ENCODE peak calls at places on chromosomes 11 and 22, in five cellular contexts. U is GM12878, O is HepG2, Q is A549, A is H1. K is an unnamed sample.

GRCh38 chr22:41910599-41911291 is 4.1 kb downstream of the SHISA8 start:
- DNase-seq in U (no peak), O (no peak), Q (no peak), A (no peak), K (no peak)

GRCh38 chr11:77171885-77172665 is 44.0 kb downstream of the MYO7A start:
- DNase-seq in U (no peak), O (peak), Q (no peak), A (peak), K (peak)

GRCh38 chr11:59769086-59769485 is 13.9 kb downstream of the STX3 start:
- DNase-seq in U (no peak), O (no peak), Q (no peak), A (no peak), K (no peak)

GRCh38 chr11:69157156-69157821 is 1.6 kb downstream of the SMIM38 start:
- DNase-seq in U (no peak), O (peak), Q (no peak), A (no peak), K (peak)

GRCh38 chr22:35397095-35397904 is 2.6 kb upstream of the MCM5 start:
- DNase-seq in U (no peak), O (peak), Q (no peak), A (no peak), K (no peak)

GRCh38 chr11:17277024-17277584 is 565 bp downstream of the NUCB2 start:
- DNase-seq in U (no peak), O (no peak), Q (peak), A (no peak), K (peak)

GRCh38 chr11:4559527-4560440 is 14.8 kb downstream of the OR52M1 start:
- DNase-seq in U (no peak), O (no peak), Q (no peak), A (no peak), K (no peak)

GRCh38 chr11:120660024-120660565 is 148.5 kb downstream of the GRIK4 start:
- DNase-seq in U (no peak), O (peak), Q (peak), A (peak), K (peak)

GRCh38 chr11:126547161-126547560 is 191.7 kb downstream of the ST3GAL4 start:
- DNase-seq in U (no peak), O (no peak), Q (no peak), A (no peak), K (no peak)

GRCh38 chr22:49015993-49016908 is 811.4 kb downstream of the BRD1 start:
- DNase-seq in U (no peak), O (peak), Q (no peak), A (peak), K (no peak)

GRCh38 chr22:20607157-20607907 is 99.9 kb downstream of the MED15 start:
- DNase-seq in U (no peak), O (no peak), Q (no peak), A (peak), K (no peak)

GRCh38 chr11:128518493-128519207 is 68.7 kb downstream of the ETS1 start:
- DNase-seq in U (no peak), O (no peak), Q (no peak), A (no peak), K (no peak)

GRCh38 chr11:107707807-107708206 is 4.0 kb downstream of the SLN start:
- DNase-seq in U (no peak), O (no peak), Q (no peak), A (no peak), K (no peak)

GRCh38 chr11:16097543-16097942 is 258.8 kb downstream of the SOX6 start:
- DNase-seq in U (no peak), O (no peak), Q (no peak), A (no peak), K (no peak)

GRCh38 chr11:31810779-31811647 is at the start of gene PAX6:
- DNase-seq in U (peak), O (peak), Q (peak), A (peak), K (peak)

GRCh38 chr22:34669001-34669400 is 397.0 kb upstream of the ISX start:
- DNase-seq in U (no peak), O (no peak), Q (no peak), A (no peak), K (no peak)

GRCh38 chr11:34030386-34030785 is 21.1 kb upstream of the CAPRIN1 start:
- DNase-seq in U (no peak), O (no peak), Q (no peak), A (no peak), K (no peak)

GRCh38 chr11:130070829-130071205 is 1.1 kb downstream of the APLP2 start:
- DNase-seq in U (no peak), O (no peak), Q (peak), A (no peak), K (no peak)

GRCh38 chr11:64356498-64357411 is 2.2 kb upstream of the RPS6KA4 start:
- DNase-seq in U (no peak), O (peak), Q (peak), A (peak), K (peak)

GRCh38 chr11:93542753-93543246 is 391 bp downstream of the SMCO4 start:
- DNase-seq in U (no peak), O (no peak), Q (no peak), A (peak), K (no peak)

GRCh38 chr11:103338621-103339484 is 229.6 kb downstream of the DYNC2H1 start:
- DNase-seq in U (no peak), O (no peak), Q (no peak), A (peak), K (no peak)

GRCh38 chr11:15943418-15944197 is 412.7 kb downstream of the SOX6 start:
- DNase-seq in U (no peak), O (no peak), Q (no peak), A (peak), K (no peak)

GRCh38 chr11:15863411-15863810 is 492.9 kb downstream of the SOX6 start:
- DNase-seq in U (no peak), O (no peak), Q (no peak), A (no peak), K (no peak)

GRCh38 chr11:76606102-76606793 is 64.3 kb downstream of the LRRC32 start:
- DNase-seq in U (no peak), O (no peak), Q (no peak), A (peak), K (no peak)

GRCh38 chr11:1763336-1763795 is 361 bp downstream of the CTSD start:
- DNase-seq in U (no peak), O (no peak), Q (no peak), A (no peak), K (no peak)

DNA sequence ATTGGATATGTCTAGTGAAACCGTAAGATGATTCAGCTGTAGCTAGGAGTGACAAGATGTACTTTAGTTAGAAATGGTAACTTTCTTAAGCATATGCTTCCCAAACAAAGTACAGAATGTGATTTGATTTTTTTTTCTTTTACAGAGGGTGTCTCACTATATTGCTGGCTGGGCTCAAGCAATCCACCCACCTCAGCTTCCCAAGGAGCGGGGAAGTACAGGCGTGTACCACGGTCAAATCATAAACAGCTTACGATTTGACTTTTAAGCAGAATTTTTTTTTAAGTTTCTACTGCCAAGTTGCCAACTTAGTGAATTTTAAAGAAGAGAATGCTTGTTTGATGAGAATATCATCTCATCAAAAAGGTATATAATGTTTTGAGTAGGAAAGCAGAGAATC is 34.0 kb upstream of the USP47 start:
- DNase-seq in U (no peak), O (no peak), Q (no peak), A (no peak), K (no peak)
- TF ChIP-seq HDAC2 in U (no peak), O (no peak), Q (no peak), A (no peak), K (no peak)

GRCh38 chr11:101127699-101128570 is 1.7 kb downstream of the PGR start:
- DNase-seq in U (no peak), O (no peak), Q (no peak), A (peak), K (peak)
- H3K27ac ChIP-seq in U (no peak), O (no peak), Q (no peak), A (no peak), K (peak)

DNA sequence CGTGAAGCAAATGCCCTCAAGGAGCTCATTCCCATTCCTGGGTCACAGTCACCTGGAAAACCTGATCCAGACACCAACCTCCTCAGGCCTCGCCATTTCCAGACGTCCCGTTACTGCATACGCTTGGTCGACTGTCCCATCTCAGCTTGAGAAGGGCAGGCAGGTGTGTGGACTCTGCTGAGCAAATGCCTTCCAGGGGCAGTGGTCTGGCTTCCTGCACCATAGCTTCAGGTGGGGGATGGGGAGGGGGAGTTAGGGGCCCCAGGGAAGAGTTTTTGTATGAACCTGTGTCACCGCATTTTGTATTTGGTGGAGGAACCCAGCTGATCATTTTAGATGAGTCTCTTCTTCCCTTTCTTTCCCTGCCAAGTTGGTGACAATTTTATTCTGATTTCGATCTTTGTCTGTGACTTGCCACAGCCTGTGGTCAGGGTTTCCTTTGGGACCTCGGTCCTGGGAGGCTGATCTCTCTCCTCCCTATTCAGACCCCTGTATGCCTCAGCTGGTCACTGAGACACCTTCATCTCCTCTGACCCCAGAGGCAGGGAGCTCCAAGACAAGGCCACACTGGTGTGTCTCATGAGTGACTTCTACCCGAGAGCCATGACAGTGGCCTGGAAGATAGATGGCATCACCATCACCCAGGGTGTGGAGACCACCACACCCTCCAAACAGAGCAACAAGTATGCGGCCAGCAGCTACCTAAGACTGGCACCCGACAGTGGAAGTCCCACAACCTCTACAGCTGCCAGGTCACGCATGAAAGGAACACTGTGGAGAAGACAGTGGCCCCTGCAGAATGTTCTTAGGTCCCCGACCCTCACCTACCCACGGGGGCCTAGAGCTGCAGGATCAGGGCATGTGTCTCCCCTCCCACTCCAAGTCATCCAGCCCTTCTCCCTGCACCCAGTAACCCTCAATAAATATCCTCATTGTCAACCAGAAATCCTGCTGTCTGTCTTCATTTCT is 22.9 kb downstream of the IGLL5 start:
- DNase-seq in U (no peak), O (no peak), Q (no peak), A (no peak), K (peak)
- TF ChIP-seq HDAC2 in U (no peak), O (no peak), Q (no peak), A (no peak), K (no peak)

GRCh38 chr11:6586434-6587359 is 16.7 kb downstream of the RRP8 start:
- DNase-seq in U (no peak), O (no peak), Q (no peak), A (peak), K (no peak)
- H3K27ac ChIP-seq in U (no peak), O (no peak), Q (no peak), A (peak), K (no peak)

GRCh38 chr22:28826921-28827320 is 26.6 kb upstream of the XBP1 start:
- DNase-seq in U (no peak), O (no peak), Q (no peak), A (no peak), K (no peak)
- TF ChIP-seq HDAC2 in U (no peak), O (no peak), Q (no peak), A (no peak), K (no peak)

DNA sequence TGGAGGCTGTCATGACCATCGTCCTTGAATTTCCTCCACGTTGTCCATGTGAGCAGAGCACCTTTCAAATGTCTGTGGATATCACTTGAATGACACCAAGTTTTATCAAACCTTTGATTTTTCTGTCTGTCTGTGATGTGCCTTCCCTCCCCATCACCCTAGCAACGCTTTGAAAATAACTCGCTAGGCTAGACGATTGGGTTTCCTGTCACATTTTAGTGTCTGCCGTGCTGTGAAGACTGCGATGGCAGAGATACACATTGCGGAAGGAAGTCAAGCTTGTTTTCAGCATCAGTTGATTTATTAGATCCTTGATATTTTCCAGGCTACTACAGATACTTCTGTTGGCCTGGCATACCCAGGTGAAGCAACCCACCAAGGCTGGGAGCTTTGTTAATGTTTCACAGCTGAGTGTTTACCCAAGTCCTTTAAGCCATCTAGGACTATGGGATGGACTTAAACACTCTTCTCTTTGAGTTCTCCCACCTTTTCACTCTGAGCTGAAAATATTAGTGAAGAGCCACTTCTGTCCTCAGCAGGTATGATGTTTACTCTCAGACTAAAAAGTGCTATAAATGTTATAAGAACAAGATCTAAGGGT is 93.7 kb upstream of the CD44 start:
- DNase-seq in U (no peak), O (peak), Q (no peak), A (no peak), K (no peak)
- H3K27ac ChIP-seq in U (no peak), O (no peak), Q (peak), A (no peak), K (no peak)

GRCh38 chr11:27839226-27839913 is 139.1 kb upstream of the BDNF start:
- DNase-seq in U (no peak), O (peak), Q (no peak), A (no peak), K (no peak)
- TF ChIP-seq HDAC2 in U (no peak), O (no peak), Q (no peak), A (no peak), K (no peak)

DNA sequence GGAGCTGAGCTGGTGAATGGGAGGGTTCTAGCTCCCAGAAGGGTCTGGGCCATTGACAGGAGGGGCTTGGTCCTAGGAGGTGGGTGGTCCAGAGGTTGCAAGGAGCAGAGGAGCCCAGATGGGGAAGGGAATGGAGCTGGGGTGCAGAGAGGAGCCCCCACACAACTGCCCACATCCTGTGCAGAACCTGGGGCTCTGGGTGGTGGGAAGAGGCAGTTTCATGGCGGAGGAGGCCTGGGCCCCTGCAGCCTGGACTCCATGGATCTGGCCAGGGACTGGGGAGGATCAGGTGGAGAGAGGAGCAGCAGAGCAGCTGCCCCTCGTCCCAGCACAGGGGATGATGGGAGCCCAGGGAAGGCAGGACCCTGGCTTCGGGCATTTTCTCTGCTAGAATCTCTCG is 963 bp upstream of the ADORA2A start:
- DNase-seq in U (no peak), O (no peak), Q (no peak), A (no peak), K (no peak)
- H3K27ac ChIP-seq in U (no peak), O (no peak), Q (no peak), A (no peak), K (no peak)